ENCODE peak calls at places on chromosomes 5 and 9, in nine cellular contexts. I is left ventricle myocardium inferior, H is neural crest cell, N is lung, Y is esophagus squamous epithelium, B is endodermal cell, E is spleen, F is IMR-90, U is GM23338. A is an unnamed sample.

GRCh38 chr5:135878156-135878620 is 17.5 kb downstream of the IL9 start:
- DNase-seq in I (no peak), H (no peak), N (no peak), Y (no peak), B (no peak), E (no peak), F (no peak), U (no peak), A (no peak)

GRCh38 chr9:119907056-119907455 is 537.8 kb upstream of the BRINP1 start:
- DNase-seq in I (no peak), H (no peak), N (no peak), Y (no peak), B (no peak), E (no peak), F (no peak), U (no peak), A (no peak)

GRCh38 chr5:159945359-159945758 is 29.1 kb downstream of the ADRA1B start:
- DNase-seq in I (no peak), H (no peak), N (no peak), Y (no peak), B (no peak), E (no peak), F (no peak), U (no peak), A (no peak)

GRCh38 chr9:88710449-88710848 is 175.5 kb downstream of the NXNL2 start:
- DNase-seq in I (no peak), H (no peak), N (no peak), Y (no peak), B (no peak), E (no peak), F (peak; percentile 17), U (no peak), A (no peak)

GRCh38 chr5:73596705-73597328 is 29.2 kb upstream of the ARHGEF28 start:
- DNase-seq in I (no peak), H (peak; percentile 40), N (no peak), Y (no peak), B (peak; percentile 67), E (no peak), F (peak; percentile 20), U (peak; percentile 88), A (no peak)

GRCh38 chr5:72857396-72857795 is 40.9 kb downstream of the TNPO1 start:
- DNase-seq in I (no peak), H (no peak), N (no peak), Y (no peak), B (no peak), E (no peak), F (no peak), U (no peak), A (no peak)

GRCh38 chr5:156475831-156476551 is 149.0 kb downstream of the SGCD start:
- DNase-seq in I (peak; percentile 29), H (no peak), N (no peak), Y (no peak), B (peak; percentile 86), E (no peak), F (peak; percentile 98), U (peak; percentile 29), A (no peak)

GRCh38 chr9:136228107-136228875 is 17.3 kb downstream of the QSOX2 start:
- DNase-seq in I (no peak), H (no peak), N (no peak), Y (no peak), B (no peak), E (no peak), F (peak; percentile 89), U (no peak), A (no peak)

GRCh38 chr5:169723103-169723831 is 86.2 kb downstream of the DOCK2 start:
- DNase-seq in I (no peak), H (no peak), N (no peak), Y (no peak), B (no peak), E (no peak), F (no peak), U (no peak), A (no peak)

GRCh38 chr9:21833090-21833801 is 30.8 kb downstream of the MTAP start:
- DNase-seq in I (no peak), H (no peak), N (no peak), Y (no peak), B (no peak), E (peak; percentile 84), F (no peak), U (no peak), A (peak; percentile 61)

GRCh38 chr5:10565785-10566506 is 2.1 kb downstream of the ANKRD33B start:
- DNase-seq in I (no peak), H (no peak), N (no peak), Y (no peak), B (peak; percentile 70), E (no peak), F (no peak), U (no peak), A (no peak)

GRCh38 chr9:97594414-97594921 is 38.7 kb downstream of the TSTD2 start:
- DNase-seq in I (peak; percentile 62), H (no peak), N (no peak), Y (no peak), B (no peak), E (no peak), F (no peak), U (peak; percentile 18), A (no peak)

GRCh38 chr9:89929721-89930480 is 325.1 kb downstream of the GADD45G start:
- DNase-seq in I (peak; percentile 34), H (no peak), N (no peak), Y (no peak), B (peak; percentile 28), E (no peak), F (peak; percentile 24), U (no peak), A (no peak)

GRCh38 chr5:172839669-172840068 is 5.6 kb downstream of the ERGIC1 start:
- DNase-seq in I (no peak), H (no peak), N (no peak), Y (no peak), B (no peak), E (peak; percentile 66), F (no peak), U (no peak), A (no peak)

GRCh38 chr5:139283252-139284166 is 10.0 kb upstream of the MATR3 start:
- DNase-seq in I (no peak), H (no peak), N (no peak), Y (no peak), B (peak; percentile 47), E (no peak), F (no peak), U (no peak), A (no peak)

GRCh38 chr5:127997131-127997775 is 86.3 kb upstream of the SLC12A2 start:
- DNase-seq in I (no peak), H (no peak), N (no peak), Y (no peak), B (no peak), E (no peak), F (no peak), U (no peak), A (no peak)

GRCh38 chr9:4068449-4068848 is 231.4 kb downstream of the GLIS3 start:
- DNase-seq in I (no peak), H (no peak), N (no peak), Y (no peak), B (no peak), E (no peak), F (no peak), U (no peak), A (no peak)

GRCh38 chr5:4207456-4207855 is 611.8 kb downstream of the IRX1 start:
- DNase-seq in I (no peak), H (no peak), N (no peak), Y (no peak), B (no peak), E (no peak), F (no peak), U (no peak), A (no peak)

DNA sequence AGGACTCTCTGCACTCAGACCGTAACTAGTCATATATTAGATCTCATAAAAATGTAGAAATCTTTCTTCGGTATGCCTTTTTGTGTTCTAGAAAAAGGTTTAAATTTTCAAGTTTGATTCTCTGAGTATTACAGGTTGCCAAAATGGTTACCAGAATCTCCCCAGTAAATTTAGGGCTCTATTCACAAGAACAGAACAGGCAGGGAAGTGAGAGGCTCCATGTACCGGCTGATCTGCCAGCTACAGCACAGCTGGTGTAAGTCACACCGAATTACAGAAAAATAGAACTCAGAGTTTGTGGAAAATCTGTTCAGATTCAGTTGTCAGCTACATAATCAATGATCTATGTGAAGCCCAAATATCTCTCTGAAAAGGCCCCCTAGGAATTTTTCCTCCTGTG is 10.4 kb downstream of the FAM81B start:
- DNase-seq in I (no peak), H (no peak), N (no peak), Y (no peak), B (no peak), E (no peak), F (no peak), U (no peak), A (no peak)
- TF ChIP-seq CTCF in I (no peak), H (no peak), N (no peak), Y (no peak), B (no peak), E (no peak), F (no peak), U (no peak), A (no peak)

GRCh38 chr5:38316544-38317224 is 58.3 kb downstream of the EGFLAM start:
- DNase-seq in I (peak; percentile 18), H (no peak), N (no peak), Y (no peak), B (no peak), E (no peak), F (peak; percentile 44), U (no peak), A (no peak)
- TF ChIP-seq CTCF in I (no peak), H (no peak), N (no peak), Y (no peak), B (no peak), E (no peak), F (no peak), U (no peak), A (no peak)

GRCh38 chr9:112273826-112274225 is 59.6 kb downstream of the PTBP3 start:
- DNase-seq in I (no peak), H (no peak), N (no peak), Y (no peak), B (no peak), E (no peak), F (no peak), U (no peak), A (no peak)
- TF ChIP-seq CTCF in I (no peak), H (no peak), N (no peak), Y (no peak), B (no peak), E (no peak), F (no peak), U (no peak), A (no peak)

GRCh38 chr5:148482697-148483462 is 99.1 kb downstream of the FBXO38 start:
- DNase-seq in I (peak; percentile 34), H (peak; percentile 51), N (peak; percentile 61), Y (no peak), B (peak; percentile 95), E (peak; percentile 84), F (peak; percentile 34), U (peak; percentile 87), A (peak; percentile 1)
- TF ChIP-seq CTCF in I (peak; percentile 77), H (peak; percentile 66), N (peak; percentile 33), Y (peak; percentile 64), B (peak; percentile 95), E (peak; percentile 70), F (peak; percentile 62), U (peak; percentile 85), A (peak; percentile 72)

A was measured in GM12878.